ENCODE peak calls at places on chromosomes 2 and 18, in five cellular contexts. One of them, this sample, is unnamed.

GRCh38 chr2:97699765-97700444 is 13.5 kb upstream of the ZAP70 start:
- DNase-seq in psoas muscle: no peak
- DNase-seq in fibroblast of the aortic adventitia: peak
- DNase-seq in fibroblast of mammary gland: peak
- DNase-seq in astrocyte: peak
- DNase-seq in this sample: peak

GRCh38 chr18:8777846-8778245 is 72.5 kb downstream of the MTCL1 start:
- DNase-seq in fibroblast of mammary gland: no peak
- DNase-seq in fibroblast of the aortic adventitia: no peak
- DNase-seq in astrocyte: no peak
- DNase-seq in psoas muscle: no peak
- DNase-seq in this sample: no peak

GRCh38 chr2:226701052-226701451 is 98.6 kb downstream of the IRS1 start:
- DNase-seq in fibroblast of the aortic adventitia: peak
- DNase-seq in astrocyte: peak
- DNase-seq in fibroblast of mammary gland: peak
- DNase-seq in psoas muscle: no peak
- DNase-seq in this sample: no peak

GRCh38 chr2:216192931-216193330 is 83.8 kb downstream of the XRCC5 start:
- DNase-seq in astrocyte: no peak
- DNase-seq in fibroblast of mammary gland: no peak
- DNase-seq in fibroblast of the aortic adventitia: no peak
- DNase-seq in psoas muscle: no peak
- DNase-seq in this sample: no peak

GRCh38 chr2:149219853-149220252 is 110.5 kb upstream of the LYPD6 start:
- DNase-seq in astrocyte: no peak
- DNase-seq in fibroblast of mammary gland: no peak
- DNase-seq in fibroblast of the aortic adventitia: no peak
- DNase-seq in psoas muscle: no peak
- DNase-seq in this sample: no peak

GRCh38 chr18:54316071-54316820 is 41.4 kb downstream of the STARD6 start:
- DNase-seq in psoas muscle: no peak
- DNase-seq in astrocyte: no peak
- DNase-seq in fibroblast of mammary gland: no peak
- DNase-seq in fibroblast of the aortic adventitia: no peak
- DNase-seq in this sample: no peak

GRCh38 chr2:126467367-126468054 is 188.4 kb upstream of the GYPC start:
- DNase-seq in psoas muscle: no peak
- DNase-seq in fibroblast of the aortic adventitia: no peak
- DNase-seq in fibroblast of mammary gland: no peak
- DNase-seq in astrocyte: no peak
- DNase-seq in this sample: no peak

GRCh38 chr2:179861027-179861776 is at the start of gene ZNF385B:
- DNase-seq in psoas muscle: peak
- DNase-seq in fibroblast of the aortic adventitia: peak
- DNase-seq in fibroblast of mammary gland: peak
- DNase-seq in astrocyte: peak
- DNase-seq in this sample: no peak

GRCh38 chr18:12989397-12990127 is 1.6 kb upstream of the CEP192 start:
- DNase-seq in fibroblast of the aortic adventitia: no peak
- DNase-seq in psoas muscle: peak
- DNase-seq in fibroblast of mammary gland: no peak
- DNase-seq in astrocyte: no peak
- DNase-seq in this sample: no peak

GRCh38 chr2:17649026-17649425 is 104.6 kb downstream of the SMC6 start:
- DNase-seq in fibroblast of the aortic adventitia: no peak
- DNase-seq in fibroblast of mammary gland: no peak
- DNase-seq in psoas muscle: no peak
- DNase-seq in astrocyte: no peak
- DNase-seq in this sample: no peak

GRCh38 chr2:207967121-207967520 is 58.2 kb downstream of the PLEKHM3 start:
- DNase-seq in fibroblast of the aortic adventitia: no peak
- DNase-seq in psoas muscle: no peak
- DNase-seq in astrocyte: no peak
- DNase-seq in fibroblast of mammary gland: no peak
- DNase-seq in this sample: no peak

GRCh38 chr2:101111917-101112771 is 39.0 kb downstream of the TBC1D8 start:
- DNase-seq in astrocyte: peak
- DNase-seq in psoas muscle: peak
- DNase-seq in fibroblast of mammary gland: peak
- DNase-seq in fibroblast of the aortic adventitia: peak
- DNase-seq in this sample: no peak

GRCh38 chr18:79799619-79800352 is 2.0 kb downstream of the KCNG2 start:
- DNase-seq in fibroblast of mammary gland: no peak
- DNase-seq in psoas muscle: no peak
- DNase-seq in fibroblast of the aortic adventitia: no peak
- DNase-seq in astrocyte: no peak
- DNase-seq in this sample: no peak

GRCh38 chr2:55923091-55923977 is at the start of gene EFEMP1:
- DNase-seq in astrocyte: peak
- DNase-seq in psoas muscle: peak
- DNase-seq in fibroblast of mammary gland: peak
- DNase-seq in fibroblast of the aortic adventitia: peak
- DNase-seq in this sample: peak

GRCh38 chr2:55919574-55919973 is 4.0 kb downstream of the EFEMP1 start:
- DNase-seq in fibroblast of mammary gland: no peak
- DNase-seq in astrocyte: no peak
- DNase-seq in psoas muscle: no peak
- DNase-seq in fibroblast of the aortic adventitia: no peak
- DNase-seq in this sample: no peak

GRCh38 chr2:55918856-55919255 is 4.7 kb downstream of the EFEMP1 start:
- DNase-seq in fibroblast of the aortic adventitia: no peak
- DNase-seq in astrocyte: no peak
- DNase-seq in fibroblast of mammary gland: no peak
- DNase-seq in psoas muscle: no peak
- DNase-seq in this sample: no peak

GRCh38 chr2:55923978-55924325 is 370 bp upstream of the EFEMP1 start:
- DNase-seq in fibroblast of the aortic adventitia: no peak
- DNase-seq in fibroblast of mammary gland: no peak
- DNase-seq in psoas muscle: no peak
- DNase-seq in astrocyte: no peak
- DNase-seq in this sample: no peak

DNA sequence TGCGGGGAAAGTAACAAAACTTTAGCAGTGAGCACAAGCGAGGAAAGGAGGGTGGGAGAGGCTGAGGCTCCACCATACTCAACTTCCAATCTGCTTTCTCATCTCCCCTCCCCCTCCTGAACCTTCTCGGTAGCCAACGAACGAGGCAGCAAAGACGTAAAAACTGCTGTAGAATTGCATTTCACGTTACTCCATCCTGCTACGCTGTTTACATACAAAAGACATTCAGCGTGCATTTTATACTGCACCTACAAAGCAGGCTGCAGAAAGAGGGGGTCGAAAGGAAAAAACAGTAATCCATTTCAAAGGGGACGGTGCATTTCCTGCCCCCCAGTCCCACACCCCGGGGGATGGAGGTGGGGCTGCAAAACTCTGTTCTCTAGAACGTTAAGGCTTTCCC is 1.1 kb downstream of the EFEMP1 start:
- DNase-seq in fibroblast of mammary gland: peak
- DNase-seq in psoas muscle: no peak
- DNase-seq in astrocyte: peak
- DNase-seq in fibroblast of the aortic adventitia: peak
- DNase-seq in this sample: no peak
- H3K4me3 ChIP-seq in fibroblast of mammary gland: peak
- H3K4me3 ChIP-seq in psoas muscle: peak
- H3K4me3 ChIP-seq in astrocyte: peak
- H3K4me3 ChIP-seq in fibroblast of the aortic adventitia: peak
- H3K4me3 ChIP-seq in this sample: peak

GRCh38 chr2:43343573-43344304 is 117.3 kb upstream of the ZFP36L2 start:
- DNase-seq in fibroblast of the aortic adventitia: peak
- DNase-seq in psoas muscle: peak
- DNase-seq in astrocyte: peak
- DNase-seq in fibroblast of mammary gland: peak
- DNase-seq in this sample: peak
- H3K4me3 ChIP-seq in fibroblast of the aortic adventitia: no peak
- H3K4me3 ChIP-seq in psoas muscle: no peak
- H3K4me3 ChIP-seq in astrocyte: no peak
- H3K4me3 ChIP-seq in fibroblast of mammary gland: no peak
- H3K4me3 ChIP-seq in this sample: no peak

DNA sequence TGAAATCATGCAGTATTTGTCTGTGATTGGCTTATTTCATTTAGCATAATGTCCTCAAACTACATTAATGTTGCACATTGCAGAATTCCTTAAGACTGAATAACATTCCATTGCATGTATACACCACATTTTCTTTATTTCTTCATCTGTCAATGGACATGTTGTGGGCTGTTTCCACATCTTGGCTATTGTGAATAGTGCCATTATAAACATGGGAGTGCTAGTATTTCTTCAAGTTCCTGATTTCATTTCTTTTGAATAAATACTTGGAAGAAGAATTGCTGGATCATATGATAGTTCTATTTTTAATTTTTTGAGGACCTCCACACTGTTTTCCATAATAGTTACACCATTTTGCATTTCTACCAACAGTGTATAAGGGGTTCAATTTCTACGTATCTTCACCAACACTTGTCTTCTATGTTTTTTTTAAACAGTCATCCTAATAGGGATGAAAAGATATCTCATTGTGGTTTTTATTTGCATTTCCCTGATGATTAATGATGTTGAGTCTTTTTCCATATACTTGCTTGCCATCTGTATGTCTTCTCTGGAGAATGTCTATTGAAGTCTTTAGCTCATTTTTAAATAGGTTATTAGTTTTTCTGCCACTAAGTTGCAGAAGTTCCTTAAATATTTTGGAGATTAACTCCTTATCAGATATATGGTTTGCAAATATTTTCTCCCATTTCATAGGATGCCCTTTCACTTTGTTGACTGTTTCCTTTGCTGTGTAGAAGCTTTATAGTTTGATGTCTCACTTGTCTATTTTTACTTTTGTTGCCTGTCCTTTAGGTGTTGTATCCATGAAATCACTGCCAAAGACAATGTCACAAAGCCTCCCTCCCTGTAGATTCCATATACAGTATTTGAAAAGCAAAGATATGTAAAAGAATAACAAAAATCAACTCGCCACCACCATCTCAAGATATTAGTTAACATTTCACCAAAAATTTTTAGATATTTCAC is 14.6 kb downstream of the FBXO11 start:
- DNase-seq in astrocyte: peak
- DNase-seq in fibroblast of the aortic adventitia: peak
- DNase-seq in psoas muscle: no peak
- DNase-seq in fibroblast of mammary gland: peak
- DNase-seq in this sample: no peak
- H3K4me3 ChIP-seq in astrocyte: no peak
- H3K4me3 ChIP-seq in fibroblast of the aortic adventitia: no peak
- H3K4me3 ChIP-seq in psoas muscle: no peak
- H3K4me3 ChIP-seq in fibroblast of mammary gland: no peak
- H3K4me3 ChIP-seq in this sample: no peak

GRCh38 chr2:25161055-25161781 is 7.2 kb downstream of the POMC start:
- DNase-seq in psoas muscle: peak
- DNase-seq in fibroblast of mammary gland: peak
- DNase-seq in fibroblast of the aortic adventitia: peak
- DNase-seq in astrocyte: peak
- DNase-seq in this sample: peak
- H3K4me3 ChIP-seq in psoas muscle: peak
- H3K4me3 ChIP-seq in fibroblast of mammary gland: peak
- H3K4me3 ChIP-seq in fibroblast of the aortic adventitia: peak
- H3K4me3 ChIP-seq in astrocyte: peak
- H3K4me3 ChIP-seq in this sample: peak